ENCODE peak calls at places on chromosomes 7 and 10, in ten cellular contexts. C, I, G, M, P, H, Z, L, K and O are unnamed samples.

GRCh38 chr7:11713352-11713751 is 118.6 kb downstream of the THSD7A start:
- DNase-seq in I (no peak), C (no peak), M (no peak), K (no peak), Z (no peak), H (no peak), P (no peak), L (no peak), G (no peak), O (no peak)

GRCh38 chr10:21364196-21365114 is 161.0 kb downstream of the SKIDA1 start:
- DNase-seq in K (peak), G (peak), P (no peak), M (peak), L (no peak), I (no peak), Z (no peak), H (no peak), C (peak), O (no peak)

GRCh38 chr10:35185260-35186034 is 58.8 kb downstream of the CREM start:
- DNase-seq in P (no peak), L (no peak), Z (no peak), C (no peak), I (no peak), M (no peak), K (no peak), G (no peak), H (no peak), O (no peak)

GRCh38 chr10:103679096-103679790 is 176.1 kb downstream of the SH3PXD2A start:
- DNase-seq in C (peak), Z (no peak), H (no peak), M (peak), G (no peak), I (no peak), L (peak), P (no peak), K (no peak), O (no peak)

GRCh38 chr7:67401492-67401891 is 404.9 kb downstream of the TYW1 start:
- DNase-seq in C (no peak), P (no peak), I (no peak), H (no peak), K (no peak), M (no peak), Z (no peak), G (no peak), L (no peak), O (no peak)

GRCh38 chr7:22723171-22723601 is 3.8 kb upstream of the IL6 start:
- DNase-seq in C (peak), G (no peak), L (peak), M (peak), H (no peak), Z (no peak), I (no peak), P (no peak), K (no peak), O (no peak)

GRCh38 chr10:102652170-102652926 is 8.1 kb downstream of the TRIM8 start:
- DNase-seq in H (peak), G (no peak), M (no peak), P (no peak), C (no peak), K (no peak), I (no peak), L (no peak), Z (no peak), O (no peak)

GRCh38 chr7:95579318-95579717 is 17.0 kb downstream of the PDK4 start:
- DNase-seq in P (no peak), G (no peak), L (no peak), Z (no peak), K (no peak), M (no peak), C (no peak), I (no peak), H (no peak), O (no peak)

GRCh38 chr10:75978213-75978612 is 546.8 kb downstream of the LRMDA start:
- DNase-seq in C (no peak), P (no peak), Z (no peak), I (no peak), M (no peak), G (no peak), H (no peak), L (no peak), K (no peak), O (no peak)

GRCh38 chr7:50272808-50273207 is 31.7 kb upstream of the IKZF1 start:
- DNase-seq in P (no peak), K (no peak), L (no peak), I (no peak), Z (no peak), H (no peak), C (no peak), M (no peak), G (no peak), O (no peak)

GRCh38 chr10:34666008-34666700 is 148.9 kb downstream of the PARD3 start:
- DNase-seq in G (no peak), I (peak), K (no peak), H (peak), L (peak), P (no peak), Z (no peak), C (peak), M (peak), O (no peak)

GRCh38 chr7:38756521-38756920 is 125.3 kb upstream of the AMPH start:
- DNase-seq in G (no peak), L (no peak), Z (no peak), K (no peak), I (no peak), H (no peak), C (peak), M (peak), P (no peak), O (no peak)

GRCh38 chr10:3126249-3126648 is 46.3 kb downstream of the PITRM1 start:
- DNase-seq in Z (no peak), I (no peak), H (no peak), G (no peak), K (no peak), P (no peak), L (no peak), M (no peak), C (no peak), O (no peak)

GRCh38 chr10:11469575-11470391 is 141.7 kb downstream of the USP6NL start:
- DNase-seq in G (peak), P (no peak), H (no peak), M (no peak), C (no peak), I (no peak), K (no peak), Z (no peak), L (no peak), O (no peak)

GRCh38 chr7:50981743-50982142 is 199.0 kb upstream of the GRB10 start:
- DNase-seq in M (no peak), P (no peak), L (no peak), K (no peak), H (no peak), I (no peak), C (no peak), G (peak), Z (no peak), O (no peak)

GRCh38 chr10:93290661-93291354 is 191.3 kb downstream of the MYOF start:
- DNase-seq in G (no peak), M (no peak), P (no peak), H (no peak), K (no peak), Z (no peak), C (no peak), L (no peak), I (no peak), O (no peak)